ENCODE peak calls at places on chromosomes 6 and 20, in nine cellular contexts. G, F, S, W, T, E, D, P and H are unnamed samples.

GRCh38 chr6:30720738-30721197 is 616 bp downstream of the TUBB start:
- DNase-seq in E (peak; percentile 77), G (peak; percentile 77), F (peak; percentile 43), S (peak; percentile 45), T (peak; percentile 76), W (peak; percentile 79), D (peak; percentile 45), P (no peak), H (peak; percentile 41)

GRCh38 chr6:24313477-24314141 is 44.2 kb downstream of the DCDC2 start:
- DNase-seq in W (no peak), G (no peak), T (no peak), E (peak; percentile 29), P (peak; percentile 86), S (no peak), D (no peak), F (peak; percentile 56), H (no peak)

GRCh38 chr20:5156670-5157448 is 30.1 kb downstream of the CDS2 start:
- DNase-seq in E (peak; percentile 77), W (no peak), D (no peak), F (peak; percentile 35), G (no peak), T (no peak), P (peak; percentile 91), S (no peak), H (no peak)

GRCh38 chr20:1935696-1936366 is 40.6 kb downstream of the SIRPA start:
- DNase-seq in W (no peak), G (no peak), T (no peak), D (no peak), E (no peak), P (no peak), F (no peak), S (no peak), H (no peak)

GRCh38 chr20:25496165-25496967 is 88.9 kb downstream of the GINS1 start:
- DNase-seq in D (no peak), E (no peak), G (no peak), S (no peak), T (no peak), F (no peak), W (no peak), P (no peak), H (no peak)

GRCh38 chr20:32208499-32209154 is 947 bp downstream of the POFUT1 start:
- DNase-seq in D (no peak), G (no peak), P (no peak), T (no peak), S (no peak), E (no peak), W (no peak), F (no peak), H (no peak)

GRCh38 chr6:82408952-82409421 is 45.4 kb downstream of the TPBG start:
- DNase-seq in W (no peak), D (no peak), F (peak; percentile 86), G (no peak), S (no peak), P (peak; percentile 82), T (no peak), E (no peak), H (no peak)

GRCh38 chr20:50266293-50267040 is 75.8 kb downstream of the CEBPB start:
- DNase-seq in W (no peak), E (no peak), S (no peak), P (no peak), F (no peak), D (no peak), T (no peak), G (no peak), H (no peak)

GRCh38 chr6:47161176-47161687 is 119.1 kb upstream of the ADGRF1 start:
- DNase-seq in S (no peak), E (no peak), F (peak; percentile 65), D (no peak), P (peak; percentile 93), W (peak; percentile 42), T (no peak), G (no peak), H (no peak)

GRCh38 chr6:85361643-85362014 is 88.3 kb upstream of the NT5E start:
- DNase-seq in P (no peak), W (no peak), T (peak; percentile 16), E (peak; percentile 7), D (no peak), G (no peak), F (no peak), S (no peak), H (no peak)

GRCh38 chr6:155146205-155146604 is 117.6 kb upstream of the CLDN20 start:
- DNase-seq in D (no peak), S (no peak), E (no peak), G (no peak), P (no peak), T (no peak), F (no peak), W (no peak), H (no peak)

GRCh38 chr6:81894788-81895221 is 142.3 kb upstream of the TENT5A start:
- DNase-seq in T (no peak), G (no peak), F (no peak), W (no peak), E (no peak), D (no peak), S (no peak), P (no peak), H (no peak)

GRCh38 chr20:62258499-62259293 is 20.4 kb downstream of the OSBPL2 start:
- DNase-seq in W (no peak), D (no peak), F (peak; percentile 88), E (no peak), G (peak; percentile 73), T (peak; percentile 42), S (no peak), P (no peak), H (no peak)

GRCh38 chr20:10352934-10353866 is 80.8 kb downstream of the MKKS start:
- DNase-seq in P (no peak), F (no peak), T (no peak), S (no peak), E (peak; percentile 88), G (no peak), D (no peak), W (no peak), H (no peak)

GRCh38 chr20:45919951-45920794 is 8.2 kb upstream of the PLTP start:
- DNase-seq in P (no peak), F (peak; percentile 82), D (no peak), G (no peak), T (peak; percentile 52), E (peak; percentile 68), S (no peak), W (no peak), H (no peak)

GRCh38 chr20:62020935-62021701 is 44.6 kb downstream of the TAF4 start:
- DNase-seq in F (peak; percentile 53), G (no peak), S (no peak), D (no peak), P (no peak), E (no peak), W (no peak), T (peak; percentile 74), H (no peak)

GRCh38 chr6:10315631-10316145 is 99.2 kb downstream of the TFAP2A start:
- DNase-seq in S (no peak), P (no peak), T (no peak), F (no peak), D (no peak), E (no peak), G (no peak), W (no peak), H (no peak)

GRCh38 chr6:127606131-127606562 is 29.2 kb downstream of the C6orf58 start:
- DNase-seq in T (no peak), F (peak; percentile 54), E (peak; percentile 57), G (no peak), P (peak; percentile 45), S (no peak), D (no peak), W (peak; percentile 26), H (no peak)

GRCh38 chr20:53706511-53707031 is 112.9 kb upstream of the ZNF217 start:
- DNase-seq in G (no peak), D (no peak), T (no peak), W (no peak), P (no peak), E (no peak), S (no peak), F (peak; percentile 80), H (no peak)

GRCh38 chr20:9103955-9104354 is 35.1 kb downstream of the PLCB4 start:
- DNase-seq in G (no peak), S (no peak), P (no peak), T (no peak), D (no peak), F (no peak), W (no peak), E (no peak), H (no peak)

GRCh38 chr20:54585222-54585621 is 109.8 kb downstream of the DOK5 start:
- DNase-seq in T (no peak), E (peak; percentile 37), F (no peak), G (no peak), P (no peak), S (no peak), W (no peak), D (no peak), H (no peak)

GRCh38 chr20:49477200-49477599 is 5.3 kb downstream of the KCNB1 start:
- DNase-seq in T (no peak), P (no peak), G (no peak), W (no peak), S (no peak), D (no peak), E (no peak), F (no peak), H (no peak)

GRCh38 chr20:29878281-29878741 is 1379.2 kb upstream of the DEFB115 start:
- DNase-seq in T (no peak), P (no peak), D (no peak), W (peak; percentile 37), S (no peak), G (no peak), E (no peak), F (no peak), H (no peak)

GRCh38 chr20:46963758-46964181 is 69.1 kb downstream of the EYA2 start:
- DNase-seq in D (no peak), F (peak; percentile 38), P (peak; percentile 99), G (no peak), T (no peak), S (no peak), E (no peak), W (no peak), H (no peak)

GRCh38 chr6:131060311-131060710 is 2.7 kb downstream of the EPB41L2 start:
- DNase-seq in W (no peak), E (no peak), G (no peak), D (no peak), F (peak; percentile 43), P (no peak), S (no peak), T (no peak), H (no peak)

GRCh38 chr6:130372786-130373185 is 7.0 kb downstream of the TMEM200A start:
- DNase-seq in P (peak; percentile 27), D (no peak), T (no peak), G (no peak), F (no peak), W (no peak), S (no peak), E (no peak), H (no peak)

GRCh38 chr6:72406517-72406916 is 215.3 kb upstream of the KCNQ5 start:
- DNase-seq in D (no peak), G (no peak), T (no peak), E (no peak), P (no peak), F (no peak), W (no peak), S (no peak), H (no peak)

GRCh38 chr6:122798099-122798641 is 9.1 kb downstream of the SMPDL3A start:
- DNase-seq in W (no peak), F (peak; percentile 74), P (peak; percentile 47), S (no peak), G (no peak), D (no peak), E (no peak), T (no peak), H (no peak)

GRCh38 chr6:138498575-138499302 is 555 bp downstream of the NHSL1 start:
- DNase-seq in F (no peak), T (no peak), E (no peak), W (no peak), G (no peak), S (no peak), P (no peak), D (no peak), H (no peak)

GRCh38 chr6:116895935-116896334 is 18.9 kb downstream of the RFX6 start:
- DNase-seq in G (no peak), W (no peak), S (no peak), E (no peak), T (no peak), P (no peak), D (no peak), F (no peak), H (no peak)

GRCh38 chr20:43849496-43850197 is 65.0 kb upstream of the TOX2 start:
- DNase-seq in S (no peak), F (peak; percentile 15), E (no peak), W (no peak), P (peak; percentile 83), T (no peak), D (no peak), G (no peak), H (no peak)